ENCODE peak calls at places on chromosomes 1 and 21, in nine cellular contexts. G is PC-3; T is colonic mucosa; Z is fibroblast of villous mesenchyme; D is RWPE2; Q is left ventricle myocardium inferior; E is endothelial cell; U is AG04449; M is CD8-positive, alpha-beta T cell. X is an unnamed sample.

GRCh38 chr1:54742262-54742661 is 22.1 kb downstream of the PARS2 start:
- DNase-seq in E (no peak), U (no peak), T (no peak), D (no peak), Q (no peak), G (no peak), Z (peak; percentile 6), M (no peak), X (no peak)

GRCh38 chr1:244214009-244214967 is 163.2 kb downstream of the ZBTB18 start:
- DNase-seq in M (no peak), T (no peak), E (no peak), Q (peak; percentile 20), Z (peak; percentile 94), U (peak; percentile 98), G (peak; percentile 90), D (peak; percentile 69), X (no peak)

GRCh38 chr1:31152181-31152768 is 86.8 kb upstream of the PUM1 start:
- DNase-seq in M (no peak), E (no peak), D (peak; percentile 90), Q (no peak), Z (peak; percentile 86), U (no peak), G (peak; percentile 94), T (no peak), X (no peak)

GRCh38 chr1:203504400-203505250 is 10.7 kb downstream of the OPTC start:
- DNase-seq in U (no peak), E (peak; percentile 85), T (peak; percentile 85), M (peak; percentile 68), D (no peak), Q (peak; percentile 80), G (peak; percentile 94), Z (peak; percentile 83), X (peak; percentile 87)

GRCh38 chr1:180157108-180157507 is 2.4 kb downstream of the QSOX1 start:
- DNase-seq in Z (peak; percentile 22), U (no peak), E (no peak), Q (no peak), G (peak; percentile 29), D (no peak), T (peak; percentile 41), M (no peak), X (no peak)

GRCh38 chr21:45559216-45560105 is 17.2 kb upstream of the SLC19A1 start:
- DNase-seq in Q (peak; percentile 3), E (no peak), G (no peak), D (no peak), M (no peak), U (no peak), Z (no peak), T (peak; percentile 9), X (no peak)

GRCh38 chr1:196515904-196516303 is 92.3 kb downstream of the KCNT2 start:
- DNase-seq in D (no peak), Z (no peak), E (no peak), U (no peak), G (no peak), M (no peak), Q (no peak), T (no peak), X (no peak)

GRCh38 chr1:238063454-238063853 is 172.7 kb upstream of the ZP4 start:
- DNase-seq in Q (no peak), Z (no peak), U (no peak), D (peak; percentile 86), M (no peak), E (no peak), T (no peak), G (peak; percentile 90), X (no peak)

GRCh38 chr1:53362851-53363642 is 35.2 kb upstream of the LRP8 start:
- DNase-seq in T (peak; percentile 14), M (no peak), D (peak; percentile 23), Q (no peak), Z (no peak), G (no peak), E (no peak), U (no peak), X (peak; percentile 31)

GRCh38 chr1:67190942-67191341 is 24.7 kb downstream of the IL23R start:
- DNase-seq in T (no peak), Q (no peak), U (no peak), E (no peak), D (no peak), G (peak; percentile 35), M (no peak), Z (no peak), X (no peak)

GRCh38 chr1:196723325-196724185 is 51.1 kb upstream of the CFHR3 start:
- DNase-seq in M (no peak), Q (no peak), U (no peak), E (peak; percentile 59), D (no peak), Z (peak; percentile 29), G (peak; percentile 46), T (no peak), X (no peak)

GRCh38 chr1:155324717-155325595 is 4.3 kb downstream of the RUSC1 start:
- DNase-seq in D (peak; percentile 74), G (peak; percentile 73), U (no peak), Q (peak; percentile 46), M (no peak), Z (peak; percentile 54), T (peak; percentile 80), E (peak; percentile 63), X (peak; percentile 61)

DNA sequence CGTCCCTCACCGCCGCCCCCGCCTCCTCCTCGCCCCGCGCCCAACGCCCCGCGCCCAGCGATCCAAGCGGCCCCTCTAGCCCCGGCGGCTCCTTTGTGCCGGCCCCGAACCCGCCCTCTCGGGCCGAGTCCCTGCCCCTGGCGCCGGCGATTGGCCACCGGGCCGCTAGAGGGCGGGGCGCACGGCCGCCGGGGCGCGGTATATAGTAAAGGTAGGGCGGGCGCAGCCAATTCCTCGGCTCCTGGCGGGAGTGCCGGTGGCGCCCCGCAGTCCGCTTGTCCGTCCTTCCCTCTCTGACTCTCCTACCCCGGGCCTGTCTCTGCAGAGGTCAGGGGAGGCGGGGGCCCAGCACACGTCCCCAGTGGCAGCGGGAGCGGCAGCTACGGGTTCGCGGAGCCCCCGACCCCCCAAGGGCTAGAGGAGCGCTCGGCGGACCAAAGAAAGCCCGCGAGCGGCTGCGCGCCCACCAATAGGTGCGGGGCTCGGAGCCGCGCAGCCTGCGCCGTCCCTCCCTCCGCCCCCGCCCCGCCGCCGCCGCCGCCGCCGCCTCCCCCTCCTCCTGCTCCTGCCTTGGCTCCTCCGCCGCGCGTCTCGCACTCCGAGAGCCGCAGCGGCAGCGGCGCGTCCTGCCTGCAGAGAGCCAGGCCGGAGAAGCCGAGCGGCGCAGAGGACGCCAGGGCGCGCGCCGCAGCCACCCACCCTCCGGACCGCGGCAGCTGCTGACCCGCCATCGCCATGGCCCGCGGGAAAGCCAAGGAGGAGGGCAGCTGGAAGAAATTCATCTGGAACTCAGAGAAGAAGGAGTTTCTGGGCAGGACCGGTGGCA is at the start of gene ATP1B1:
- DNase-seq in Q (peak; percentile 86), U (no peak), E (peak; percentile 93), T (peak; percentile 92), D (peak; percentile 83), G (peak; percentile 96), Z (peak; percentile 80), M (peak; percentile 71), X (peak; percentile 92)
- TF ChIP-seq CTCF in Q (peak; percentile 75), U (peak; percentile 50), E (peak; percentile 87), T (peak; percentile 53), D (no peak), G (peak; percentile 7), Z (peak; percentile 48), M (peak; percentile 29), X (peak; percentile 83)

GRCh38 chr1:20082772-20083171 is 12.8 kb downstream of the PLA2G5 start:
- DNase-seq in Z (no peak), T (no peak), G (no peak), M (no peak), E (no peak), U (no peak), Q (no peak), D (no peak), X (no peak)

GRCh38 chr1:20079661-20080305 is 9.8 kb downstream of the PLA2G5 start:
- DNase-seq in Z (no peak), M (no peak), Q (no peak), G (no peak), U (no peak), D (no peak), E (no peak), T (no peak), X (no peak)

GRCh38 chr1:20078711-20079110 is 8.7 kb downstream of the PLA2G5 start:
- DNase-seq in Z (no peak), U (no peak), M (no peak), T (no peak), Q (no peak), G (no peak), E (no peak), D (no peak), X (no peak)

GRCh38 chr1:20081331-20081810 is 11.4 kb downstream of the PLA2G5 start:
- DNase-seq in G (no peak), T (no peak), M (no peak), U (no peak), Q (no peak), E (no peak), Z (no peak), D (no peak), X (no peak)

DNA sequence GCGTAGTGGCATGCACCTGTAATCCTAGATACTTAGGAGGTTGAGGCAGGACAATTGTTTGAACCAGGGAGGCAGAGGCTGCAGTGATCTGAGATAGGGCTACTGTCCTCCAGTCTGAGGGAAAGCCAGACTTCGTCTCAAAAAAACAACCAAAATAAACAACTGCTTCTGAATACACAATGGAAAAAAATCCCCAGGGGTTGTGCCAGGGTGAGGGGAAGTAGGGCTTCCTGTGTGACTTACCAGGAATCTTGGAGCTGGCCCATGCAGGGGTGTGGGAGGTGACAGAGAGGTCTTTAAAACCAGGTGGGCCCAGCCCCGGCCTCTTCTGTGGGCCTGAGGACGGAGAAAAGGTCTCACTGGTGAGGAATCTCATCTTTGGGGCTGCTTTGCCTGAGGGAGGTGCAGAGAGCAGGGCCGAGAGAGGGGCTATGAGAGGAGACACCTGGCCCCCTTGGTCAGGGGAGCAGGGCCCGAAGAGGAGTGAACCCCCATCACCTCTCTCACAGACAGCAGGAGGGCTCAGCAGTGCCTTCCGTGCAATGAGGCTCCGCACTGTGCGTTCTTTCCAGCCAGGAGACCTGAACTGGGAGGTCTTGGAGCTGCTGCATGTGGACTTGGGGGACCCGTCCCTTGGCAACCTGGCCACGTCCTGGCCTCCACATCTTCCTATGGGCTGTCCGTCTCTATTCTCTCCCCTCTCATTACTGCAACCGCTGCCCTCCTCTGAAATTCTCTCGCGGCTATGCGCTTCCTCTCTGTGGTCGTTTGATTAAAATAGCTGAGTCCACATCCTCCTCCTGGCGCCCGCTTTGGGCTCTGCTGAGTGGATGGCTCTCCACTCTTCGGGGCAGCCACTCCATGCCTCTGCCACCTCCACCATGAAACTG is 10.7 kb downstream of the PLA2G5 start:
- DNase-seq in Z (no peak), G (peak; percentile 20), U (no peak), T (no peak), M (no peak), Q (no peak), D (no peak), E (no peak), X (no peak)
- TF ChIP-seq CTCF in Z (no peak), G (no peak), U (no peak), T (no peak), M (no peak), Q (no peak), D (no peak), E (no peak), X (no peak)

GRCh38 chr1:236717811-236718210 is 31.5 kb downstream of the ACTN2 start:
- DNase-seq in G (no peak), D (no peak), Q (no peak), Z (no peak), U (no peak), T (no peak), M (no peak), E (no peak), X (no peak)
- TF ChIP-seq CTCF in G (no peak), D (no peak), Q (no peak), Z (no peak), U (no peak), T (no peak), M (no peak), E (no peak), X (no peak)

GRCh38 chr1:160670701-160671100 is 23.9 kb upstream of the SLAMF1 start:
- DNase-seq in T (no peak), E (no peak), G (no peak), Z (no peak), M (no peak), D (no peak), Q (no peak), U (no peak), X (no peak)
- TF ChIP-seq CTCF in T (no peak), E (no peak), G (no peak), Z (no peak), M (no peak), D (no peak), Q (no peak), U (no peak), X (no peak)